ENCODE peak calls at places on chromosomes 6 and 20, in four cellular contexts. L is neuronal stem cell; A is heart left ventricle; J is naive thymus-derived CD4-positive, alpha-beta T cell. W is an unnamed sample. For H3K36me3 and H3K4me1, the result is how much of the 10 kb centered on the place peaks cover.

GRCh38 chr20:51985753-51986152 is 183.4 kb upstream of the SALL4 start:
- DNase-seq in L (no peak), A (no peak), J (no peak), W (no peak)

GRCh38 chr6:138971601-138972000 is 16.5 kb downstream of the REPS1 start:
- DNase-seq in L (peak), A (no peak), J (no peak), W (no peak)

GRCh38 chr6:4809999-4810918 is 34.1 kb downstream of the CDYL start:
- DNase-seq in L (no peak), A (no peak), J (no peak), W (no peak)

GRCh38 chr20:48791666-48792071 is 36.1 kb downstream of the PREX1 start:
- DNase-seq in L (no peak), A (no peak), J (no peak), W (peak)

GRCh38 chr20:36093025-36093803 is 61.3 kb upstream of the EPB41L1 start:
- DNase-seq in L (no peak), A (peak), J (peak), W (peak)

GRCh38 chr20:56925696-56926101 is 296.6 kb downstream of the TFAP2C start:
- DNase-seq in L (no peak), A (no peak), J (no peak), W (peak)

GRCh38 chr6:111625511-111626331 is 20.0 kb upstream of the TRAF3IP2 start:
- DNase-seq in L (no peak), A (no peak), J (no peak), W (peak)

GRCh38 chr6:113055086-113055485 is 708.0 kb downstream of the RFPL4B start:
- DNase-seq in L (no peak), A (no peak), J (no peak), W (no peak)

GRCh38 chr6:33163540-33163939 is 28.7 kb downstream of the COL11A2 start:
- DNase-seq in L (no peak), A (no peak), J (no peak), W (no peak)

GRCh38 chr20:2692036-2692885 is at the start of gene EBF4:
- DNase-seq in L (no peak), A (peak), J (peak), W (peak)

GRCh38 chr6:159170999-159171712 is 2.0 kb downstream of the FNDC1 start:
- DNase-seq in L (no peak), A (peak), J (no peak), W (no peak)

GRCh38 chr6:157614026-157614484 is 209.0 kb upstream of the SNX9 start:
- DNase-seq in L (no peak), A (no peak), J (no peak), W (no peak)

GRCh38 chr20:10667560-10668167 is 6.1 kb downstream of the JAG1 start:
- DNase-seq in L (peak), A (no peak), J (no peak), W (no peak)

GRCh38 chr20:47487175-47487917 is 14.3 kb upstream of the NCOA3 start:
- DNase-seq in L (no peak), A (no peak), J (peak), W (no peak)

GRCh38 chr6:139829557-139829956 is 455.1 kb upstream of the CITED2 start:
- DNase-seq in L (no peak), A (no peak), J (no peak), W (no peak)

GRCh38 chr6:4567141-4567540 is 209.1 kb upstream of the CDYL start:
- DNase-seq in L (no peak), A (no peak), J (no peak), W (no peak)

GRCh38 chr6:139161817-139162284 is 27.0 kb downstream of the HECA start:
- DNase-seq in L (no peak), A (no peak), J (peak), W (no peak)

GRCh38 chr6:33276864-33277662 is at the start of gene B3GALT4:
- DNase-seq in L (peak), A (peak), J (peak), W (peak)

GRCh38 chr6:88165877-88166492 is at the start of gene CNR1:
- DNase-seq in L (peak), A (peak), J (no peak), W (peak)

GRCh38 chr20:36050436-36051317 is 82.3 kb downstream of the CNBD2 start:
- DNase-seq in L (peak), A (peak), J (peak), W (peak)

GRCh38 chr6:7086488-7086887 is 21.3 kb upstream of the RREB1 start:
- DNase-seq in L (no peak), A (peak), J (peak), W (no peak)

GRCh38 chr6:143536461-143536865 is 24.9 kb upstream of the FUCA2 start:
- DNase-seq in L (peak), A (peak), J (peak), W (peak)

GRCh38 chr20:53809728-53810365 is 216.2 kb upstream of the ZNF217 start:
- DNase-seq in L (no peak), A (no peak), J (no peak), W (no peak)
- H3K36me3 ChIP-seq in L (under half), A (under half), J (under half), W (under half)

DNA sequence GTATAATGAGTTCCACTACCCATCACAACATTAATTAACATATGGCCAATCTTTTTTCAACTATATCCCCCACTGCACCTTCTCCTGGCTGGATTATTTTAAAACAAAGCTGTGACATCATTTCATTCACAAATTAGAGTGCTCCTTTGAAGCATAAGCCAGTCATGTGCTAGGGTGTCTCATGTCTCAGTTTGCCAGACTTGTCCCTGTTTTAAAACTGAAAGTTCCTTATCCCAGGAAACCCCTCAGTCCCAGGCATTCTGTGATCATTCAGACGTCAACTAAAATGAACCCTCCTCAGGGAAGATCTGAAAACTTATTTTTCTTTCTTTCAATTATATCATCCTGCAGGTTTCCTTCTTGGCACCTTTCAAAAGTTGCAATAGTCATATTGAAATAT is 29.3 kb upstream of the LOC128125822 start:
- DNase-seq in L (no peak), A (no peak), J (no peak), W (no peak)
- H3K4me1 ChIP-seq in L (under half), A (under half), J (under half), W (under half)

GRCh38 chr20:44495257-44495656 is 19.6 kb downstream of the TTPAL start:
- DNase-seq in L (no peak), A (no peak), J (no peak), W (no peak)

GRCh38 chr20:44491635-44492395 is 16.1 kb downstream of the TTPAL start:
- DNase-seq in L (no peak), A (no peak), J (no peak), W (no peak)

GRCh38 chr20:44494681-44495080 is 19.0 kb downstream of the TTPAL start:
- DNase-seq in L (no peak), A (no peak), J (no peak), W (no peak)

GRCh38 chr20:44495802-44496481 is 20.3 kb downstream of the TTPAL start:
- DNase-seq in L (no peak), A (no peak), J (no peak), W (no peak)

DNA sequence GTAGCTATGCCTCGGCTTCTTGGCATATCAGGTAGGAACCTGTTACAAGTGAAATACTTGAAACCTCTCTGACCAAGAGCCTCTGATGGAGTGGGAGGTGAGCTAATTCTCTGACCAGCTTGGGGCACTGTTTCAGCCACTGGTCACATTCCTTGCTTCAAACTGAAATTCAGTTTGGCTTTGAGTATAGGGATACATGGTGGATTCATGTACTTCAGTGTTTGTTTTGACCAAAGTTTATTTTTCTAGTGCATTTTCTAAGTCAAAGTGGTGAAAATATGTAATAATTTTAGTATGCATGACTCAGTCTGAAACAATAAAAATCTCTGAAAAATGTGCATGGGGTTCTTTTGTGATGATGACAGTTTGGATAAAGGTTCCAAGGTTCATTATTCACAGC is 18.6 kb downstream of the TTPAL start:
- DNase-seq in L (no peak), A (no peak), J (no peak), W (no peak)
- H3K36me3 ChIP-seq in L (half or more), A (under half), J (half or more), W (under half)

GRCh38 chr6:184161-184695 is 108.1 kb upstream of the DUSP22 start:
- DNase-seq in L (no peak), A (no peak), J (no peak), W (no peak)
- H3K4me1 ChIP-seq in L (under half), A (under half), J (under half), W (under half)

DNA sequence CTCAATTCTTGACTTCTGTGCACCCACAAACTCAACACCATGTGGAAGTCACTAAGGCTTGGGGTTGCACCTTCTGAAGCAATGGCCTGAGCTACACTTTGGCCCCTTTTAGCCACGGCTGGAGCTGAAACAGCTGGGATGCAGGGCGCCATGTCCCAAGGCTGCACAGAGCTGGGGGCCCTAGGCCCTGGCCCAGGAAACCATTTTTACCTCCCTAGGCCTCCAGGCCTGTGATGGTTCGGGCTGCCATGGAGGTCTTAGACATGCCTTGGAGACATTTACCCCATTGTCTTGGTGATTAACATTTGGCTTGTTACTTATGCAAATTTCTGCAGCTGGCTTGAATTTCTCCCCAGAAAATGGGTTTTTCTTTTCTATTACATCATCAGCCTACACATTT is 86.9 kb downstream of the MTFR2 start:
- DNase-seq in L (no peak), A (no peak), J (no peak), W (no peak)
- H3K36me3 ChIP-seq in L (under half), A (under half), J (under half), W (under half)

GRCh38 chr20:31670371-31671228 is 32.9 kb downstream of the COX4I2 start:
- DNase-seq in L (no peak), A (peak), J (no peak), W (peak)

GRCh38 chr20:31673943-31674463 is 36.3 kb downstream of the COX4I2 start:
- DNase-seq in L (no peak), A (no peak), J (no peak), W (no peak)

GRCh38 chr20:31673435-31673834 is 35.7 kb downstream of the COX4I2 start:
- DNase-seq in L (no peak), A (no peak), J (no peak), W (no peak)

GRCh38 chr20:31669876-31670275 is 32.2 kb downstream of the COX4I2 start:
- DNase-seq in L (no peak), A (no peak), J (no peak), W (no peak)

DNA sequence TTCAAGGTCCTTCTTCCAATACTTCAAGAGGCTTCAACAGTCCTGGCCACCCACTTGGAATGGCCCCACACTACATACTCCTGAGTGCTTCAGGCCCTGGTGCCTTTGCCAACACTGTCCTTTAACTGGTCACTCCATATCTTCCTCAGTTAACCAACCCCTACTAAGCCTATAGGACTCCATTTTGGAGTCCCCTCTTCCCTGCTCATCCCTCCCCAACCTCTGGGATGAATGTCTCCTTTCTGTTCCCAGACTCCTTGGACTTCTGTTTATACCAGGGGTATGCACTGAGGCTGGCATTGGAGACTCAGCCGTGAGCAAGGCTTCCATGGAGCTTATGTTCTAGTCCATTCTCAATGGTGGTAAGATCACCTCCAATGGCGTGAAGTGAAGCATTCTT is 33.6 kb downstream of the COX4I2 start:
- DNase-seq in L (no peak), A (no peak), J (no peak), W (no peak)
- H3K4me1 ChIP-seq in L (under half), A (half or more), J (half or more), W (half or more)

GRCh38 chr20:46362931-46363872 is 43.2 kb downstream of the ELMO2 start:
- DNase-seq in L (no peak), A (no peak), J (no peak), W (no peak)

GRCh38 chr20:46363874-46364669 is 42.3 kb downstream of the ELMO2 start:
- DNase-seq in L (peak), A (peak), J (peak), W (peak)

GRCh38 chr20:46358336-46359058 is 47.9 kb downstream of the ELMO2 start:
- DNase-seq in L (no peak), A (no peak), J (no peak), W (no peak)

GRCh38 chr20:46359233-46359751 is 47.1 kb downstream of the ELMO2 start:
- DNase-seq in L (no peak), A (no peak), J (no peak), W (no peak)

GRCh38 chr20:46361386-46361785 is 45.0 kb downstream of the ELMO2 start:
- DNase-seq in L (no peak), A (no peak), J (peak), W (no peak)
- H3K36me3 ChIP-seq in L (half or more), A (under half), J (under half), W (under half)

DNA sequence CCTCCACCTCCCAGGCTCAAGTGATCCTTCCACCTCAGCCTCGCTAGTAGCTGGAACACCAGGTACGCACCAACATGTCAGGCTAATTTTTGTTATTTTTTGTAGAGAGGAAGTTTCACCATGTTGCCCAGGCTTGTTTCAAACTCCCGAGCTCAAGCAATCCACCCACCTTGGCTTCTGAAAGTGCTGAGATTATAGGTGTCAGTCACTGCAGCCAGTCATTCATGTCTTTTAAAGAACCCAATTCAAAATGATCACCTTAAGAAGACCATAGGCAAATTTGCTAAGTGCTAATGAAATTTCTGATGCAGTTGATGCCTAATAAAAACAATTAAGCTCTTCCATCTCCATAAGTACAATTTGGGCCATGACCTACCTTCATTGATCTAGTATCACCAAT is 2.6 kb upstream of the VNN2 start:
- DNase-seq in L (no peak), A (no peak), J (no peak), W (no peak)
- H3K4me1 ChIP-seq in L (under half), A (under half), J (under half), W (under half)

DNA sequence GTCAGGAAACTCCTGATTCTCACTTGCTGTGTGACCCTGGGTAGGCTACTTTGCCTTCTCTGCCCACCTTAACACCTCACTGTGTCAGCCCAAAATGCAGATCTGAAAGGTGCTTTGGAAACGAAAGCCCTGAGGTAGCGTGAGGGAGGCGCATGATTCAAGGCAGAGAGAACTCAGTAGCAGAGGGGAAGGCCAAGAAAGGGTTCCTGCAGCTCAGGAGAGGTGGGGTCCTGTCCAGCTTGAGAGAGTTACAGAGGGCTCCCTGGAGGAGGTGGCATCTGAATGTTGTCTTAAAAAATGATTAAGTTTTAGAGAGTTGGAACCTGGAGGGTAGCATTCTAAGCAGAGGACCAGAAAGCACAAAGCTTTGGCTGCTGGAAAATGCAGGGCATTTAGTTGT is 13.6 kb downstream of the TGM2 start:
- DNase-seq in L (no peak), A (no peak), J (no peak), W (no peak)
- H3K36me3 ChIP-seq in L (under half), A (under half), J (under half), W (under half)

GRCh38 chr20:46364670-46365482 is 41.5 kb downstream of the ELMO2 start:
- DNase-seq in L (no peak), A (no peak), J (no peak), W (no peak)

GRCh38 chr20:46366826-46367225 is 39.6 kb downstream of the ELMO2 start:
- DNase-seq in L (no peak), A (no peak), J (no peak), W (no peak)

GRCh38 chr20:46357030-46357514 is 48.8 kb upstream of the CDH22 start:
- DNase-seq in L (no peak), A (no peak), J (no peak), W (peak)

GRCh38 chr20:46365483-46366215 is 40.8 kb downstream of the ELMO2 start:
- DNase-seq in L (no peak), A (no peak), J (peak), W (no peak)

DNA sequence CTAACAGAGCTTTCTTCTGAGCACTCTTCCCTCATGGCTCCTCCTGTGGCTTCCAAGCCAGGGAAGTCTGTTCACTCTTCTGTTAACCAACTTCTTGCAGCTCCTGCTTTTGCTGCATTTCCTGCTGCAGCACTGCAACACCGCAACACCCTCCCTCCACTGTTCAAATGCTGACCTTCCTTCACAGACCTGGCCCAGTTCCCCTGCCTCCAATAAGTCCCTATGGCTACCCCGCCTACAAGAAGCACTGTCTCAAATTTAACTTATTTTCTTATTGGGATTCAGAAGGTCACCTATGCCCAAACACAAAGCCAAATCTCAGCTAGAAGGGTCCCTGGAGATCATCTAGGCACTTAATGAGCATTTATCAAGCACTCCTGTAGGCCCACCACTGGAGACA is 44.6 kb downstream of the ELMO2 start:
- DNase-seq in L (no peak), A (no peak), J (no peak), W (no peak)
- H3K4me1 ChIP-seq in L (under half), A (half or more), J (half or more), W (under half)